ENCODE peak calls at places on chromosomes 7 and 10, in ten cellular contexts. B is SK-MEL-5; V is activated T-helper 1 cell treated with anti-CD3 and anti-CD28 coated beads, Interleukin-2, amount 50 U/mL, for 16 hours; H is hepatic stellate cell; I is GM03348; A is amniotic stem cell; G is mammary epithelial cell; J is RCC 7860; U is NCI-H748 treated with DMSO at 0.1 percent for 48 hours; M is stimulated activated CD8-positive, alpha-beta memory T cell treated with anti-CD3 and anti-CD28 coated beads, Interleukin-4, amount 100 ng/mL, for 24 hours. T is an unnamed sample.
A peak's percentile ranks its signal among the peaks of the same experiment; 100 is the strongest.

GRCh38 chr7:135177021-135177696 is 6.7 kb upstream of the CYREN start:
- DNase-seq in U (no peak), J (peak; percentile 24), B (no peak), V (no peak), H (no peak), G (peak; percentile 96), M (no peak), I (no peak), A (no peak), T (no peak)

GRCh38 chr10:84540022-84540616 is 211.7 kb downstream of the CCSER2 start:
- DNase-seq in G (peak; percentile 62), V (no peak), B (peak; percentile 39), H (peak; percentile 95), J (peak; percentile 83), U (no peak), A (peak; percentile 72), I (peak; percentile 87), M (no peak), T (no peak)

GRCh38 chr10:49759787-49760551 is 2.2 kb downstream of the OGDHL start:
- DNase-seq in I (peak; percentile 5), A (no peak), B (no peak), G (no peak), H (no peak), J (no peak), V (no peak), U (no peak), M (no peak), T (no peak)

GRCh38 chr7:123658023-123658422 is 2.4 kb downstream of the LMOD2 start:
- DNase-seq in G (no peak), A (no peak), H (no peak), V (no peak), J (no peak), I (no peak), B (no peak), U (no peak), M (no peak), T (no peak)

GRCh38 chr10:100634034-100634433 is 98.3 kb downstream of the HIF1AN start:
- DNase-seq in I (no peak), A (no peak), U (no peak), V (no peak), G (no peak), B (no peak), M (no peak), J (no peak), H (no peak), T (no peak)

GRCh38 chr10:132709471-132709951 is 76.4 kb downstream of the NKX6-2 start:
- DNase-seq in G (no peak), A (no peak), H (no peak), U (no peak), M (no peak), V (no peak), I (no peak), J (no peak), B (no peak), T (no peak)

GRCh38 chr10:8130973-8131911 is 76.8 kb downstream of the GATA3 start:
- DNase-seq in J (peak; percentile 88), M (peak; percentile 8), I (no peak), V (no peak), A (no peak), G (peak; percentile 99), U (no peak), B (no peak), H (no peak), T (no peak)

GRCh38 chr10:113060221-113061053 is 110.4 kb downstream of the TCF7L2 start:
- DNase-seq in G (no peak), V (no peak), H (no peak), U (no peak), I (no peak), A (no peak), B (no peak), M (no peak), J (no peak), T (no peak)

GRCh38 chr10:32459072-32459703 is 13.2 kb downstream of the CCDC7 start:
- DNase-seq in A (no peak), J (no peak), H (no peak), B (no peak), I (no peak), G (no peak), V (no peak), U (no peak), M (no peak), T (no peak)

GRCh38 chr10:102043456-102043855 is 12.5 kb downstream of the ARMH3 start:
- DNase-seq in V (no peak), H (no peak), J (no peak), U (no peak), M (no peak), G (no peak), A (no peak), B (peak; percentile 28), I (no peak), T (no peak)

GRCh38 chr10:105161767-105162166 is 520.7 kb downstream of the SORCS3 start:
- DNase-seq in B (no peak), H (no peak), V (no peak), G (no peak), J (no peak), U (no peak), I (no peak), M (no peak), A (no peak), T (no peak)

GRCh38 chr7:40922316-40922670 is 780.6 kb downstream of the INHBA start:
- DNase-seq in J (peak; percentile 90), M (no peak), B (no peak), H (peak; percentile 5), V (no peak), I (peak; percentile 73), U (no peak), A (peak; percentile 65), G (peak; percentile 98), T (no peak)

GRCh38 chr10:133142523-133143199 is 17.4 kb upstream of the KNDC1 start:
- DNase-seq in A (no peak), I (no peak), G (no peak), J (no peak), B (no peak), U (no peak), H (no peak), M (no peak), V (no peak), T (no peak)

T was measured in brain pericyte.